ENCODE peak calls at places on chromosomes 12 and 14, in five cellular contexts. R is amniotic stem cell, F is BE2C, I is right lobe of liver, U is memory B cell. Z is an unnamed sample.

GRCh38 chr12:56941299-56942017 is 7.2 kb upstream of the SDR9C7 start:
- DNase-seq in R (no peak), I (peak; percentile 61), U (no peak), F (no peak), Z (no peak)

GRCh38 chr14:76541594-76542219 is 165.8 kb downstream of the ESRRB start:
- DNase-seq in R (no peak), U (no peak), I (no peak), F (no peak), Z (no peak)

GRCh38 chr14:23438130-23438893 is 2.9 kb upstream of the MYH7 start:
- DNase-seq in I (peak; percentile 23), R (no peak), U (no peak), F (no peak), Z (no peak)

GRCh38 chr14:76917158-76917596 is 91.0 kb downstream of the LRRC74A start:
- DNase-seq in R (peak; percentile 58), U (no peak), F (peak; percentile 84), I (no peak), Z (no peak)

GRCh38 chr12:770474-770873 is 18.1 kb downstream of the WNK1 start:
- DNase-seq in I (no peak), F (no peak), U (no peak), R (no peak), Z (no peak)

GRCh38 chr12:12997734-12998133 is 2.3 kb downstream of the HEBP1 start:
- DNase-seq in I (no peak), R (no peak), F (no peak), U (no peak), Z (no peak)

GRCh38 chr14:72801381-72801812 is 92.5 kb downstream of the DPF3 start:
- DNase-seq in R (peak; percentile 56), F (no peak), U (no peak), I (no peak), Z (no peak)

GRCh38 chr14:64507376-64508156 is 3.0 kb downstream of the ZBTB1 start:
- DNase-seq in R (no peak), F (no peak), U (no peak), I (no peak), Z (no peak)

GRCh38 chr12:124814741-124815613 is 48.7 kb downstream of the SCARB1 start:
- DNase-seq in F (no peak), I (no peak), R (no peak), U (no peak), Z (no peak)

GRCh38 chr14:60805881-60806569 is 71.5 kb downstream of the MNAT1 start:
- DNase-seq in R (no peak), U (no peak), I (no peak), F (no peak), Z (no peak)

GRCh38 chr12:110615171-110615570 is 1.2 kb downstream of the TCTN1 start:
- DNase-seq in U (no peak), I (no peak), F (no peak), R (no peak), Z (no peak)

GRCh38 chr12:88111074-88111652 is 30.7 kb downstream of the CEP290 start:
- DNase-seq in U (no peak), I (no peak), F (no peak), R (peak; percentile 0), Z (no peak)

GRCh38 chr12:18400186-18400585 is 138.9 kb downstream of the PIK3C2G start:
- DNase-seq in F (no peak), U (no peak), I (no peak), R (no peak), Z (no peak)

GRCh38 chr12:2183556-2184541 is 131.1 kb downstream of the CACNA1C start:
- DNase-seq in F (no peak), R (peak; percentile 5), U (no peak), I (no peak), Z (no peak)

GRCh38 chr14:59060841-59061240 is 127.6 kb upstream of the DAAM1 start:
- DNase-seq in U (no peak), I (no peak), F (no peak), R (no peak), Z (no peak)

GRCh38 chr12:92144045-92144630 is 1.5 kb downstream of the BTG1 start:
- DNase-seq in I (peak; percentile 82), F (peak; percentile 83), U (peak; percentile 68), R (peak; percentile 89), Z (peak; percentile 49)

GRCh38 chr14:72723741-72724530 is 170.0 kb downstream of the DPF3 start:
- DNase-seq in I (peak; percentile 55), U (no peak), R (no peak), F (no peak), Z (no peak)

GRCh38 chr14:93892923-93893549 is 34.1 kb upstream of the FAM181A start:
- DNase-seq in R (peak; percentile 5), I (peak; percentile 66), U (peak; percentile 69), F (peak; percentile 87), Z (peak; percentile 71)

GRCh38 chr14:72243894-72244293 is 311.7 kb downstream of the RGS6 start:
- DNase-seq in U (no peak), I (no peak), F (no peak), R (no peak), Z (no peak)

GRCh38 chr14:72416892-72417291 is 477.0 kb downstream of the DPF3 start:
- DNase-seq in I (no peak), U (peak; percentile 19), R (no peak), F (peak; percentile 39), Z (no peak)

GRCh38 chr12:109144224-109144623 is 27.8 kb downstream of the ACACB start:
- DNase-seq in U (no peak), R (no peak), I (peak; percentile 86), F (no peak), Z (no peak)

GRCh38 chr14:74296037-74296467 is 6.7 kb downstream of the ABCD4 start:
- DNase-seq in F (no peak), I (no peak), R (no peak), U (no peak), Z (no peak)

GRCh38 chr12:11901687-11902524 is 168.8 kb upstream of the BCL2L14 start:
- DNase-seq in U (no peak), F (no peak), I (no peak), R (no peak), Z (no peak)

Z was measured in activated B cell treated with CpG ODN at 0.5 μM for 24 hours.